ENCODE peak calls at places on chromosomes 12 and 14, in eight cellular contexts. X is HepG2; Z is activated CD8-positive, alpha-beta memory T cell treated with anti-CD3 and anti-CD28 coated beads, Interleukin-2, amount 50 U/mL, for 4 hours; E is MV-4-11; F is endothelial cell; K is HTR-8/SVneo; A is stimulated activated CD4-positive, alpha-beta T cell treated with anti-CD3 and anti-CD28 coated beads, Interleukin-1b, Interleukin-23, amount 100 ng/mL, for 24 hours; V is DMS79. I is an unnamed sample.

GRCh38 chr12:89840162-89840922 is 131.7 kb upstream of the ATP2B1 start:
- DNase-seq in X (no peak), Z (no peak), E (peak; percentile 79), F (no peak), K (no peak), A (no peak), V (no peak), I (peak; percentile 19)

GRCh38 chr12:54463034-54463433 is 10.4 kb downstream of the GTSF1 start:
- DNase-seq in X (no peak), Z (no peak), E (peak; percentile 92), F (no peak), K (no peak), A (no peak), V (no peak), I (peak; percentile 95)

GRCh38 chr14:64935508-64935907 is 7.0 kb downstream of the GPX2 start:
- DNase-seq in X (no peak), Z (no peak), E (no peak), F (no peak), K (no peak), A (no peak), V (no peak), I (no peak)

GRCh38 chr14:70441641-70442040 is 10.3 kb upstream of the ADAM21 start:
- DNase-seq in X (no peak), Z (no peak), E (no peak), F (no peak), K (no peak), A (no peak), V (no peak), I (no peak)

GRCh38 chr12:118714051-118714460 is 267.3 kb upstream of the SRRM4 start:
- DNase-seq in X (peak; percentile 53), Z (no peak), E (peak; percentile 77), F (peak; percentile 52), K (peak; percentile 9), A (no peak), V (no peak), I (no peak)

GRCh38 chr14:56598519-56598918 is 18.9 kb downstream of the TMEM260 start:
- DNase-seq in X (no peak), Z (no peak), E (no peak), F (no peak), K (no peak), A (no peak), V (no peak), I (no peak)

GRCh38 chr14:68380304-68380840 is 412.5 kb downstream of the ZFP36L1 start:
- DNase-seq in X (no peak), Z (no peak), E (no peak), F (no peak), K (no peak), A (no peak), V (peak; percentile 76), I (no peak)

GRCh38 chr14:69153848-69154208 is 909 bp upstream of the DCAF5 start:
- DNase-seq in X (peak; percentile 9), Z (no peak), E (peak; percentile 14), F (no peak), K (no peak), A (no peak), V (no peak), I (peak; percentile 37)

GRCh38 chr12:32083489-32083888 is 23.2 kb upstream of the BICD1 start:
- DNase-seq in X (no peak), Z (no peak), E (peak; percentile 19), F (no peak), K (no peak), A (no peak), V (no peak), I (peak; percentile 83)

GRCh38 chr14:54253195-54253947 is 143.4 kb upstream of the CDKN3 start:
- DNase-seq in X (peak; percentile 30), Z (no peak), E (no peak), F (no peak), K (peak; percentile 71), A (no peak), V (no peak), I (peak; percentile 94)

GRCh38 chr12:54569995-54570531 is 18.4 kb downstream of the PPP1R1A start:
- DNase-seq in X (no peak), Z (no peak), E (no peak), F (no peak), K (no peak), A (no peak), V (no peak), I (no peak)

GRCh38 chr14:103561381-103562134 is 899 bp downstream of the BAG5 start:
- DNase-seq in X (peak; percentile 27), Z (no peak), E (peak; percentile 23), F (peak; percentile 69), K (no peak), A (no peak), V (no peak), I (peak; percentile 62)

GRCh38 chr14:75910048-75910447 is 71.7 kb downstream of the TGFB3 start:
- DNase-seq in X (no peak), Z (no peak), E (no peak), F (no peak), K (no peak), A (no peak), V (no peak), I (no peak)

GRCh38 chr14:34232790-34233189 is 229.2 kb downstream of the SPTSSA start:
- DNase-seq in X (no peak), Z (no peak), E (no peak), F (no peak), K (no peak), A (no peak), V (no peak), I (no peak)

GRCh38 chr12:41701943-41702601 is 442.6 kb downstream of the GXYLT1 start:
- DNase-seq in X (no peak), Z (no peak), E (no peak), F (no peak), K (no peak), A (no peak), V (no peak), I (no peak)

GRCh38 chr12:122837306-122838265 is 2.3 kb downstream of the HIP1R start:
- DNase-seq in X (peak; percentile 57), Z (no peak), E (no peak), F (no peak), K (no peak), A (no peak), V (no peak), I (no peak)

I was measured in fibroblast of mammary gland.